ENCODE peak calls at places on chromosomes 2 and 18, in seven cellular contexts. I is mesendoderm, P is HepG2, L is HCT116, V is hepatocyte, U is GM23248, B is neural progenitor cell. J is an unnamed sample.
A peak's percentile ranks its signal among the peaks of the same experiment; 100 is the strongest.

GRCh38 chr18:49021433-49022129 is 70.8 kb upstream of the SMAD7 start:
- DNase-seq in I (peak; percentile 98), P (peak; percentile 82), L (peak; percentile 83), V (peak; percentile 93), U (peak; percentile 61), B (peak; percentile 40), J (peak; percentile 29)

GRCh38 chr2:12731701-12732280 is 15.1 kb downstream of the TRIB2 start:
- DNase-seq in I (peak; percentile 47), P (no peak), L (no peak), V (no peak), U (no peak), B (peak; percentile 30), J (no peak)

GRCh38 chr2:64325477-64325851 is 128.5 kb upstream of the LGALSL start:
- DNase-seq in I (peak; percentile 56), P (no peak), L (no peak), V (no peak), U (peak; percentile 62), B (no peak), J (no peak)

GRCh38 chr18:48663931-48664847 is 125.4 kb downstream of the CTIF start:
- DNase-seq in I (peak; percentile 65), P (peak; percentile 42), L (no peak), V (peak; percentile 71), U (peak; percentile 66), B (peak; percentile 72), J (peak; percentile 43)

GRCh38 chr2:198072655-198073054 is 268.3 kb downstream of the PLCL1 start:
- DNase-seq in I (no peak), P (no peak), L (no peak), V (no peak), U (no peak), B (no peak), J (no peak)

GRCh38 chr2:100703213-100703612 is 116.7 kb upstream of the NPAS2 start:
- DNase-seq in I (no peak), P (no peak), L (no peak), V (no peak), U (peak; percentile 24), B (no peak), J (no peak)

GRCh38 chr18:51275712-51276473 is 78.4 kb upstream of the MEX3C start:
- DNase-seq in I (no peak), P (no peak), L (no peak), V (peak; percentile 44), U (peak; percentile 20), B (no peak), J (peak; percentile 4)

GRCh38 chr2:180276733-180277132 is 269.6 kb upstream of the CWC22 start:
- DNase-seq in I (no peak), P (no peak), L (no peak), V (no peak), U (no peak), B (no peak), J (no peak)

GRCh38 chr2:69437751-69438154 is 518 bp upstream of the NFU1 start:
- DNase-seq in I (no peak), P (no peak), L (no peak), V (peak; percentile 38), U (peak; percentile 62), B (no peak), J (no peak)

DNA sequence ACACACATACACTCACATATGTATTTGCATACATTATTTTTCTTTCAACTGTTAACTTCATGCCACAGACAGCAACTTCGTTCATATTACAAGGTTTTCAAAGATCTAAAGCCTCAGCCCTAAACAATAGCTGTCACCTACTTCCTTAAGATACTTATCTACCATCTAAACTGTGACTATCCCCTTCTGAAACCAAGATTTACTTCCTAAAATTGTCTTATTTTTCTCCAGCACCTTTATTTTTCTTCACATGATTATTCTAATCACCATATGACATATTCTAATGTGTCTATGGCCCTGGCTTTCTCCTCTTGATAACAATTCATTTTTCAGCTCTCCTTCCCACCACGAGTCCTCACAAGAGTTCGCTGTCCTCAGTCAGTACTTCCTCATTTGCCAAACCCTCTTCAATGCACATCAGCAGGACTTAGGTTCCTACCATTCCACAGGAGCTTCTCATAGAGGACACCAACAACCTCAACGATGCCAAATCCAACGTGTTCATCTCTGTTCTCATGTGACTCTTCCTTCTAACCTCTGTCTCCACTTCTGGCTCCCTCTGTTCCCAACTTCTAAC is 53.8 kb downstream of the RTTN start:
- DNase-seq in I (no peak), P (no peak), L (no peak), V (no peak), U (no peak), B (no peak), J (no peak)
- H3K4me2 ChIP-seq in I (no peak overlapping the region), P (no peak overlapping the region), L (no peak overlapping the region), V (no peak overlapping the region), U (no peak overlapping the region), B (no peak overlapping the region), J (no peak overlapping the region)

DNA sequence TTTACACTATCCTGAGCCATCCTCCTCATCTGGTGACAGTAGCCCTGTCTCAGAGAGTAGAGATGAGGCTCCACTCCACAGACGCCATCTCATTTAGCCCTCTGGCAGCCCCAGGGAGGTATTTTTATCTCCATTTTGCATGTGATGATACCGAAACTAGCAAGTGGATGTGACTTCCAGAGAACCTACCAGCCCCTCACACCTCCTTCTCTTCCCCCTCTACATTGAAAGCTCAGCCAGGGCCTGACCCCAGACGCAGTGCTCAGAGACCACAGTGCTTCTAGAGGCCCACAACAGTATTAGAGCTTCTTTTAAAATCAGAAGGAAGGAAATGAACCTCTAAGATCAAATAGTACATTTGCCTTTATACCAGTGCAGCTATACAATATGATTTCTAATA is 8.3 kb downstream of the GYPC start:
- DNase-seq in I (no peak), P (no peak), L (no peak), V (no peak), U (no peak), B (no peak), J (no peak)
- H3K4me1 ChIP-seq in I (peaks cover 4% of the 10 kb centered on the region), P (no peaks in the 10 kb centered on the region), L (no peaks in the 10 kb centered on the region), V (no peaks in the 10 kb centered on the region), U (peaks cover 4% of the 10 kb centered on the region), B (peaks cover 6% of the 10 kb centered on the region), J (peaks cover 3% of the 10 kb centered on the region)

GRCh38 chr2:15619938-15620337 is 28.3 kb downstream of the DDX1 start:
- DNase-seq in I (no peak), P (no peak), L (no peak), V (no peak), U (no peak), B (no peak), J (no peak)
- H3K4me2 ChIP-seq in I (no peak overlapping the region), P (no peak overlapping the region), L (no peak overlapping the region), V (no peak overlapping the region), U (no peak overlapping the region), B (no peak overlapping the region), J (no peak overlapping the region)

GRCh38 chr2:171858397-171858958 is 35.6 kb downstream of the SLC25A12 start:
- DNase-seq in I (no peak), P (no peak), L (no peak), V (no peak), U (no peak), B (no peak), J (peak; percentile 86)

GRCh38 chr2:171864357-171864985 is 29.6 kb downstream of the SLC25A12 start:
- DNase-seq in I (no peak), P (no peak), L (no peak), V (no peak), U (no peak), B (no peak), J (no peak)

DNA sequence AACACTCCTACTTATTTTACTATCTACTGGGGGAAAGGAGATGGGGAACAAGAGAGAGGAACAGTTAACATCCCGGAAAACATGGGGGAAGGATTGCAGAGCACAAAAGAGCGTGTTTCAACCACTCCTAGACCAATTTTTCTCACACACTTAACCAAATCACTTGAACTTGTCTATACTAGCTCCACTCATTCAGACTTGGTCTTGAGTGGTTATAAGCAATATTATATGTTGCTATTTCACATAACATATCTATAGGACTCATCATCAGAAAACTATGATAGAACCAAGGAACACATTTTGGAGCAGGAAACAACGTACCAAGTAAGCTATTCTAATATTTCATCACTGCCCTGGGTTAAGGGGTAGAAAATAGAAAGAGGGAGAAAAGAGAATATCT is 31.5 kb downstream of the SLC25A12 start:
- DNase-seq in I (no peak), P (no peak), L (no peak), V (no peak), U (no peak), B (no peak), J (no peak)
- H3K4me1 ChIP-seq in I (no peaks in the 10 kb centered on the region), P (no peaks in the 10 kb centered on the region), L (no peaks in the 10 kb centered on the region), V (no peaks in the 10 kb centered on the region), U (peaks cover 7% of the 10 kb centered on the region), B (no peaks in the 10 kb centered on the region), J (no peaks in the 10 kb centered on the region)

DNA sequence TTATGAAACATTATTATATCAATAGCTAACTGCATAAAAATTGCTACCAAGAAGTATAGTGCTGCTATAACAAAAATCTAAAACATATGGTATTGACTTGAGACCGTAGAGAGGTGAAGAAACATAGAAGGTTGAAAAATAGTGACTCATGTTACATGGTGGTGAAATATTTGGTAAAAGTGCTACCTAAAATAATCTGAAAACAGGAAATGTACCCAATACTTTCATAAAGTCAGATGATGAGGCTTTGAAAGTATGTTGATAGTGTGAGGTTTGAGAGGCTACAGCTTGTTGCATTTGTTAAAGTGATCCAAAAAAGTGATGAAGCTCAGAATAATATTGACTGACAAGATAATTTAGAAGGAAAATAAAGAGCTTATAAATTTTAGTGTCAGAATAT is 718.7 kb upstream of the SLC8A1 start:
- DNase-seq in I (no peak), P (no peak), L (no peak), V (no peak), U (no peak), B (no peak), J (no peak)
- H3K4me2 ChIP-seq in I (no peak overlapping the region), P (no peak overlapping the region), L (no peak overlapping the region), V (no peak overlapping the region), U (no peak overlapping the region), B (no peak overlapping the region), J (no peak overlapping the region)

DNA sequence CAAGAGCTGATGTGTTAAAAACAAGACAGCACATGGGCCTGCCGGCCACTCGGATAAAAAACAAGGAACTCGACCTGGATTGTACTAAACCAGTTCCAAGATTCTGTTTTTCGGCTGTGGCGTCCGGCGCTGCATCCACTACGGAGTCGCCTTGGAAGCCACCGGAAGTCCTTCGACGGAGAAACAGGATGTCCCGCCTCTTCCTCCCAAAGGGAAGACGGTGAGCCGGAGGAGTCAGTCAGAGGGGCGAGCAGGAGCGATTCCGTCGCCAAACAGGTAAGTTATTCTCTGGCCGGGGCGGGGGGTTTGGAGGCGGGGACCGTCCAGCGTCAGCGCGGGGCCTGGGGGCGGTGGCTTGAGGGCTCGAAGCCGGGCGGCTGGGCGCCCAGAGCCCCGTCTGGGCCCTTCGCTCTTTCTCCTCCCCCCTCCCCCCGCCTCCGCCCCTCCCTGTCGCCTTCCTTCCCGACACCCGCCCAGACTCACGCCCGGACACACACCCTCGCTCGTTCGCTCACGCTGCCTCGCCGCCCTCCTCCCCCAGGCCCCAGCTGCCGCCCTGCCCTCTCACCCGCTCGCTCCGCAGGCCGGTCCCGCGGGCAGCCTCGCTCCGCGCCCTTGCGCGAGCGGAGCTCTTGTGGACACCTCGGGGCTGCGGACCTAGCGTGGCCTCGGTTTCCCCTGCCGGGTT is at the start of gene ZNF407:
- DNase-seq in I (peak; percentile 98), P (peak; percentile 90), L (peak; percentile 86), V (peak; percentile 91), U (peak; percentile 95), B (peak; percentile 95), J (peak; percentile 91)
- H3K4me1 ChIP-seq in I (peaks cover 2% of the 10 kb centered on the region), P (peaks cover 26% of the 10 kb centered on the region), L (peaks cover 12% of the 10 kb centered on the region), V (peaks cover 21% of the 10 kb centered on the region), U (peaks cover 27% of the 10 kb centered on the region), B (peaks cover 16% of the 10 kb centered on the region), J (peaks cover 3% of the 10 kb centered on the region)

GRCh38 chr2:143071185-143071876 is 57.9 kb upstream of the ARHGAP15 start:
- DNase-seq in I (no peak), P (no peak), L (no peak), V (no peak), U (peak; percentile 19), B (no peak), J (no peak)
- H3K4me2 ChIP-seq in I (no peak overlapping the region), P (no peak overlapping the region), L (no peak overlapping the region), V (no peak overlapping the region), U (no peak overlapping the region), B (no peak overlapping the region), J (no peak overlapping the region)

GRCh38 chr2:169757778-169758177 is 24.1 kb downstream of the KLHL23 start:
- DNase-seq in I (peak; percentile 39), P (no peak), L (no peak), V (no peak), U (no peak), B (no peak), J (no peak)
- H3K4me1 ChIP-seq in I (no peaks in the 10 kb centered on the region), P (peaks cover 45% of the 10 kb centered on the region), L (no peaks in the 10 kb centered on the region), V (no peaks in the 10 kb centered on the region), U (no peaks in the 10 kb centered on the region), B (no peaks in the 10 kb centered on the region), J (no peaks in the 10 kb centered on the region)